ENCODE peak calls at places on chromosomes 6 and 20, in ten cellular contexts. I, C, V, P, M, K, D, N, O and H are unnamed samples.

GRCh38 chr6:26089272-26089671 is 2.0 kb downstream of the HFE start:
- DNase-seq in I (no peak), C (no peak), V (no peak), P (no peak), M (no peak), K (no peak), D (no peak), N (no peak), O (no peak), H (no peak)

GRCh38 chr6:446418-447366 is 55.1 kb downstream of the IRF4 start:
- DNase-seq in I (no peak), C (no peak), V (no peak), P (peak), M (no peak), K (no peak), D (no peak), N (no peak), O (no peak), H (no peak)

GRCh38 chr20:10686356-10687169 is 12.8 kb upstream of the JAG1 start:
- DNase-seq in I (no peak), C (no peak), V (no peak), P (no peak), M (no peak), K (no peak), D (no peak), N (no peak), O (no peak), H (no peak)

GRCh38 chr6:27188206-27188884 is 59.2 kb upstream of the PRSS16 start:
- DNase-seq in I (peak), C (no peak), V (peak), P (peak), M (no peak), K (peak), D (peak), N (peak), O (peak), H (no peak)

GRCh38 chr20:43894531-43894930 is 20.1 kb upstream of the TOX2 start:
- DNase-seq in I (no peak), C (no peak), V (no peak), P (no peak), M (no peak), K (no peak), D (no peak), N (no peak), O (no peak), H (no peak)

GRCh38 chr6:41976794-41977484 is 35.3 kb upstream of the CCND3 start:
- DNase-seq in I (no peak), C (no peak), V (peak), P (no peak), M (no peak), K (no peak), D (no peak), N (no peak), O (no peak), H (no peak)

GRCh38 chr20:43971233-43971632 is 56.6 kb downstream of the TOX2 start:
- DNase-seq in I (no peak), C (no peak), V (no peak), P (no peak), M (no peak), K (no peak), D (no peak), N (no peak), O (no peak), H (no peak)

GRCh38 chr6:43871933-43872332 is 101.9 kb downstream of the VEGFA start:
- DNase-seq in I (no peak), C (peak), V (no peak), P (no peak), M (no peak), K (no peak), D (no peak), N (no peak), O (no peak), H (no peak)

GRCh38 chr20:44137210-44137781 is 49.7 kb downstream of the JPH2 start:
- DNase-seq in I (no peak), C (no peak), V (no peak), P (peak), M (no peak), K (peak), D (no peak), N (no peak), O (no peak), H (no peak)

GRCh38 chr6:155079985-155080452 is 84.9 kb downstream of the TIAM2 start:
- DNase-seq in I (no peak), C (no peak), V (no peak), P (no peak), M (no peak), K (no peak), D (no peak), N (no peak), O (peak), H (no peak)

GRCh38 chr6:169884158-169884557 is 132.7 kb downstream of the ERMARD start:
- DNase-seq in I (no peak), C (no peak), V (no peak), P (peak), M (no peak), K (no peak), D (no peak), N (no peak), O (no peak), H (no peak)

GRCh38 chr20:58475466-58475865 is 39.7 kb downstream of the APCDD1L start:
- DNase-seq in I (no peak), C (no peak), V (no peak), P (no peak), M (no peak), K (no peak), D (no peak), N (no peak), O (no peak), H (no peak)

GRCh38 chr20:330233-331149 is 5.1 kb downstream of the SOX12 start:
- DNase-seq in I (peak), C (peak), V (peak), P (no peak), M (no peak), K (no peak), D (peak), N (no peak), O (peak), H (peak)

GRCh38 chr6:53894086-53894485 is 99.3 kb downstream of the LRRC1 start:
- DNase-seq in I (peak), C (peak), V (no peak), P (no peak), M (no peak), K (no peak), D (peak), N (no peak), O (no peak), H (no peak)

GRCh38 chr20:56573989-56574388 is 40.9 kb downstream of the FAM209B start:
- DNase-seq in I (no peak), C (no peak), V (no peak), P (no peak), M (no peak), K (no peak), D (no peak), N (no peak), O (no peak), H (no peak)

GRCh38 chr6:71478834-71479541 is 190.4 kb downstream of the OGFRL1 start:
- DNase-seq in I (peak), C (no peak), V (peak), P (no peak), M (peak), K (no peak), D (no peak), N (no peak), O (peak), H (no peak)

GRCh38 chr6:147169529-147169928 is 34.7 kb upstream of the STXBP5 start:
- DNase-seq in I (no peak), C (no peak), V (no peak), P (no peak), M (no peak), K (no peak), D (no peak), N (no peak), O (no peak), H (no peak)

GRCh38 chr20:60144428-60144827 is 186.2 kb downstream of the CDH26 start:
- DNase-seq in I (no peak), C (no peak), V (no peak), P (no peak), M (no peak), K (no peak), D (no peak), N (no peak), O (no peak), H (no peak)

GRCh38 chr6:34543421-34543820 is 12.7 kb downstream of the SPDEF start:
- DNase-seq in I (peak), C (no peak), V (no peak), P (no peak), M (peak), K (no peak), D (no peak), N (no peak), O (no peak), H (no peak)

GRCh38 chr20:1888796-1889463 is 6.3 kb upstream of the SIRPA start:
- DNase-seq in I (peak), C (no peak), V (no peak), P (no peak), M (no peak), K (no peak), D (no peak), N (no peak), O (no peak), H (peak)

GRCh38 chr20:19265646-19266374 is 53.4 kb downstream of the SLC24A3 start:
- DNase-seq in I (no peak), C (no peak), V (no peak), P (peak), M (no peak), K (no peak), D (no peak), N (no peak), O (no peak), H (no peak)

GRCh38 chr6:30127238-30128093 is 8.5 kb upstream of the TRIM40 start:
- DNase-seq in I (no peak), C (no peak), V (no peak), P (no peak), M (no peak), K (no peak), D (no peak), N (no peak), O (no peak), H (no peak)

GRCh38 chr20:12237772-12238171 is 320.1 kb downstream of the BTBD3 start:
- DNase-seq in I (peak), C (no peak), V (no peak), P (no peak), M (peak), K (peak), D (no peak), N (no peak), O (no peak), H (no peak)

GRCh38 chr20:36085686-36086267 is 68.8 kb upstream of the EPB41L1 start:
- DNase-seq in I (no peak), C (no peak), V (peak), P (no peak), M (no peak), K (no peak), D (no peak), N (no peak), O (no peak), H (no peak)